ENCODE peak calls at places on chromosomes 11 and 22, in seven cellular contexts. I, K, P, M, O, H and E are unnamed samples.

GRCh38 chr11:13160745-13161144 is 116.8 kb upstream of the BMAL1 start:
- DNase-seq in K (no peak), M (no peak), O (no peak), P (no peak), H (no peak), I (no peak), E (no peak)

GRCh38 chr22:49243965-49244364 is 583.7 kb downstream of the BRD1 start:
- DNase-seq in M (no peak), P (no peak), H (no peak), I (no peak), O (no peak), K (no peak), E (no peak)

GRCh38 chr11:112961146-112961668 is at the start of gene NCAM1:
- DNase-seq in M (peak; percentile 68), H (peak; percentile 94), K (peak; percentile 23), P (peak; percentile 86), O (peak; percentile 34), I (peak; percentile 10), E (no peak)

GRCh38 chr11:3859373-3859881 is 4.0 kb downstream of the STIM1 start:
- DNase-seq in H (no peak), P (no peak), M (no peak), O (no peak), K (no peak), I (peak; percentile 76), E (no peak)

GRCh38 chr11:94315664-94316063 is 11.3 kb downstream of the IZUMO1R start:
- DNase-seq in P (no peak), K (peak; percentile 36), I (no peak), M (no peak), H (no peak), O (peak; percentile 17), E (no peak)

GRCh38 chr11:44275961-44276550 is 33.9 kb downstream of the ALX4 start:
- DNase-seq in K (no peak), O (no peak), I (no peak), H (no peak), M (no peak), P (no peak), E (no peak)

GRCh38 chr11:120637131-120637530 is 125.6 kb downstream of the GRIK4 start:
- DNase-seq in O (no peak), P (no peak), I (no peak), K (no peak), M (no peak), H (no peak), E (no peak)

GRCh38 chr11:926341-926916 is 759 bp downstream of the AP2A2 start:
- DNase-seq in M (peak; percentile 43), K (peak; percentile 69), H (peak; percentile 45), O (peak; percentile 59), I (no peak), P (no peak), E (no peak)

GRCh38 chr11:100031973-100032372 is 655.1 kb upstream of the ARHGAP42 start:
- DNase-seq in K (no peak), M (no peak), O (no peak), H (no peak), P (no peak), I (no peak), E (no peak)

GRCh38 chr22:29503811-29504372 is 23.9 kb downstream of the NEFH start:
- DNase-seq in K (peak; percentile 79), M (peak; percentile 45), P (peak; percentile 66), H (no peak), I (no peak), O (peak; percentile 77), E (no peak)

GRCh38 chr22:35523167-35523928 is 17.3 kb upstream of the RASD2 start:
- DNase-seq in M (no peak), O (no peak), I (no peak), K (no peak), P (no peak), H (no peak), E (no peak)

GRCh38 chr22:43066134-43066533 is 23.1 kb downstream of the TTLL1 start:
- DNase-seq in H (no peak), K (no peak), M (no peak), I (no peak), P (no peak), O (no peak), E (no peak)

GRCh38 chr11:107859459-107860239 is 1.1 kb upstream of the SLC35F2 start:
- DNase-seq in O (no peak), I (peak; percentile 53), K (no peak), P (peak; percentile 19), H (peak; percentile 12), M (peak; percentile 36), E (no peak)

GRCh38 chr11:65872555-65873279 is at the start of gene EFEMP2:
- DNase-seq in K (no peak), M (no peak), H (peak; percentile 55), I (no peak), P (peak; percentile 70), O (no peak), E (no peak)

GRCh38 chr11:43927925-43928707 is 14.3 kb upstream of the C11orf96 start:
- DNase-seq in I (no peak), K (no peak), H (no peak), P (peak; percentile 69), M (no peak), O (no peak), E (no peak)

GRCh38 chr11:63768232-63769043 is at the start of gene ZFTA:
- DNase-seq in P (peak; percentile 80), M (peak; percentile 51), K (peak; percentile 37), O (peak; percentile 62), I (peak; percentile 84), H (peak; percentile 83), E (no peak)

GRCh38 chr11:123357990-123358827 is 71.9 kb upstream of the GRAMD1B start:
- DNase-seq in O (peak; percentile 6), H (peak; percentile 37), K (peak; percentile 2), P (no peak), M (peak; percentile 10), I (no peak), E (no peak)

GRCh38 chr22:48750826-48751440 is 1076.7 kb downstream of the BRD1 start:
- DNase-seq in O (no peak), I (no peak), H (no peak), K (no peak), M (no peak), P (no peak), E (no peak)

GRCh38 chr11:57792870-57793269 is 31.3 kb downstream of the CTNND1 start:
- DNase-seq in I (no peak), K (no peak), H (no peak), P (no peak), M (peak; percentile 36), O (peak; percentile 29), E (peak; percentile 52)

GRCh38 chr22:36590441-36591056 is 61.6 kb upstream of the EIF3D start:
- DNase-seq in M (no peak), P (no peak), O (no peak), I (no peak), H (no peak), K (no peak), E (no peak)

GRCh38 chr11:122201126-122201525 is 85.1 kb upstream of the BLID start:
- DNase-seq in K (no peak), M (no peak), O (no peak), I (no peak), P (no peak), H (no peak), E (no peak)

GRCh38 chr11:82814379-82814778 is 80.7 kb upstream of the FAM181B start:
- DNase-seq in H (no peak), I (no peak), O (no peak), K (no peak), P (no peak), M (no peak), E (no peak)

GRCh38 chr11:82823635-82824614 is 76.3 kb downstream of the PRCP start:
- DNase-seq in K (no peak), P (no peak), M (no peak), I (peak; percentile 57), O (no peak), H (no peak), E (no peak)

DNA sequence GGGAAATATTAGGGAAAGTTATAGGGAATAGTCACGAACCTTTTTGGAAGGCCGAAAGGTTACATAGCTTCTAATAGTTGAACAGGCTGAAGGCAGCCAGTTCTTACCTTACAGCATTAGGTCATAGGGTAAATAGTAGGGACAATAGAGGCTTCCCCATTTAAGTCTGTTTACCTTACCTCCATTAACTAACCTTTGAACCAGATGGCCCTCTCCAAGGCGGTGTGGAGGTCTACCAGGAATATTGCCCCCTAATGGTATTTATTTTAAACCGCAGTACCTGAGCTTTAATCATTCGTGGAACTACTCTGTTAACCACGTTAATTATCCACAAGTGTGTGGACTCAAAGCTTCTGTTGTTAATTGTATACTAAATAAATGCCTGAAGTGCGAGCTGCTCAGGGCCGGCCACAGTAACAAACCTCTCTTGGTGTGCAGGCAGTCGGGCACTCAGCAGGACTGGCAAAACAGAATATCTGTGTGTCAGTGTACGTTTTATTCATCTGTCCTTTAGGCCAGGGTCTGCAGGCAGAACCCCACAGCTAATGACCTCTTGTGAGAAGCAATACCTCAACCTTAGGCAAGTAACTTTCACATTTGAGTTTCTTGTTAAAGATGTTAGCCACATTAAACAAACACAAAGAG is 81.7 kb downstream of the PRCP start:
- DNase-seq in H (no peak), P (no peak), K (no peak), M (no peak), O (no peak), I (no peak), E (no peak)
- TF ChIP-seq CTCF in H (peak; percentile 11), P (no peak), K (no peak), M (peak; percentile 7), O (no peak), I (peak; percentile 29), E (no peak)

GRCh38 chr11:79259800-79260199 is 181.0 kb downstream of the TENM4 start:
- DNase-seq in M (peak; percentile 20), K (no peak), H (no peak), O (no peak), I (no peak), P (no peak), E (no peak)
- TF ChIP-seq CTCF in M (peak; percentile 35), K (peak; percentile 26), H (no peak), O (no peak), I (no peak), P (no peak), E (no peak)

GRCh38 chr11:87743002-87743401 is 432.2 kb downstream of the RAB38 start:
- DNase-seq in I (no peak), O (no peak), K (no peak), P (no peak), H (no peak), M (no peak), E (no peak)
- TF ChIP-seq CTCF in I (peak; percentile 59), O (no peak), K (no peak), P (no peak), H (peak; percentile 15), M (no peak), E (no peak)

GRCh38 chr22:46030241-46030880 is 53.4 kb upstream of the WNT7B start:
- DNase-seq in K (no peak), H (no peak), P (peak; percentile 33), M (no peak), O (no peak), I (no peak), E (no peak)

GRCh38 chr22:46031561-46031960 is 54.6 kb upstream of the WNT7B start:
- DNase-seq in I (no peak), P (no peak), H (no peak), K (no peak), O (no peak), M (no peak), E (peak; percentile 20)

GRCh38 chr22:46033256-46034200 is 56.6 kb upstream of the WNT7B start:
- DNase-seq in I (no peak), M (no peak), O (no peak), K (peak; percentile 72), H (no peak), P (peak; percentile 47), E (no peak)

GRCh38 chr22:46031066-46031465 is 54.1 kb upstream of the WNT7B start:
- DNase-seq in M (no peak), O (no peak), I (no peak), H (no peak), K (no peak), P (peak; percentile 35), E (no peak)

GRCh38 chr22:46031965-46032851 is 55.2 kb upstream of the WNT7B start:
- DNase-seq in P (peak; percentile 49), O (no peak), I (no peak), H (no peak), K (no peak), M (no peak), E (no peak)
- TF ChIP-seq CTCF in P (no peak), O (no peak), I (no peak), H (no peak), K (no peak), M (no peak), E (no peak)